ENCODE peak calls at places on chromosomes 2 and 18, in four cellular contexts. One of them, this sample, is unnamed.

GRCh38 chr2:20657522-20658235 is 6.8 kb upstream of the HS1BP3 start:
- DNase-seq in Peyer's patch: peak; percentile 11
- DNase-seq in right cardiac atrium: no peak
- DNase-seq in right atrium auricular region: no peak
- DNase-seq in this sample: no peak

GRCh38 chr2:158629116-158629515 is 166.0 kb upstream of the DAPL1 start:
- DNase-seq in Peyer's patch: no peak
- DNase-seq in right cardiac atrium: no peak
- DNase-seq in right atrium auricular region: no peak
- DNase-seq in this sample: no peak

GRCh38 chr2:79994915-79995419 is 309.6 kb downstream of the LRRTM1 start:
- DNase-seq in Peyer's patch: no peak
- DNase-seq in right cardiac atrium: no peak
- DNase-seq in right atrium auricular region: no peak
- DNase-seq in this sample: no peak

GRCh38 chr2:42169869-42170465 is 814 bp downstream of the EML4 start:
- DNase-seq in Peyer's patch: no peak
- DNase-seq in right cardiac atrium: no peak
- DNase-seq in right atrium auricular region: no peak
- DNase-seq in this sample: no peak

GRCh38 chr2:120783371-120783791 is 47.7 kb downstream of the GLI2 start:
- DNase-seq in Peyer's patch: no peak
- DNase-seq in right cardiac atrium: no peak
- DNase-seq in right atrium auricular region: no peak
- DNase-seq in this sample: no peak

GRCh38 chr2:20447437-20448245 is 767 bp downstream of the RHOB start:
- DNase-seq in Peyer's patch: peak; percentile 78
- DNase-seq in right cardiac atrium: peak; percentile 78
- DNase-seq in right atrium auricular region: peak; percentile 68
- DNase-seq in this sample: peak; percentile 42

GRCh38 chr2:113117594-113118262 is 9.7 kb upstream of the IL1RN start:
- DNase-seq in Peyer's patch: peak; percentile 86
- DNase-seq in right cardiac atrium: peak; percentile 46
- DNase-seq in right atrium auricular region: peak; percentile 57
- DNase-seq in this sample: peak; percentile 90

GRCh38 chr2:26757873-26758789 is 6.0 kb upstream of the SLC35F6 start:
- DNase-seq in Peyer's patch: no peak
- DNase-seq in right cardiac atrium: no peak
- DNase-seq in right atrium auricular region: peak; percentile 72
- DNase-seq in this sample: peak; percentile 95

GRCh38 chr2:88350641-88351601 is 101.6 kb downstream of the FOXI3 start:
- DNase-seq in Peyer's patch: peak; percentile 56
- DNase-seq in right cardiac atrium: peak; percentile 57
- DNase-seq in right atrium auricular region: no peak
- DNase-seq in this sample: peak; percentile 50

GRCh38 chr18:60062396-60062795 is 162.6 kb downstream of the PMAIP1 start:
- DNase-seq in Peyer's patch: no peak
- DNase-seq in right cardiac atrium: no peak
- DNase-seq in right atrium auricular region: no peak
- DNase-seq in this sample: no peak

GRCh38 chr2:15298769-15299168 is 262.4 kb downstream of the NBAS start:
- DNase-seq in Peyer's patch: no peak
- DNase-seq in right cardiac atrium: no peak
- DNase-seq in right atrium auricular region: no peak
- DNase-seq in this sample: no peak

GRCh38 chr2:67054725-67055124 is 342.4 kb upstream of the ETAA1 start:
- DNase-seq in Peyer's patch: no peak
- DNase-seq in right cardiac atrium: no peak
- DNase-seq in right atrium auricular region: no peak
- DNase-seq in this sample: no peak

GRCh38 chr2:233384811-233385488 is 30.7 kb downstream of the DGKD start:
- DNase-seq in Peyer's patch: no peak
- DNase-seq in right cardiac atrium: peak; percentile 54
- DNase-seq in right atrium auricular region: no peak
- DNase-seq in this sample: no peak

GRCh38 chr2:25164526-25164925 is 3.9 kb downstream of the POMC start:
- DNase-seq in Peyer's patch: no peak
- DNase-seq in right cardiac atrium: no peak
- DNase-seq in right atrium auricular region: no peak
- DNase-seq in this sample: no peak

GRCh38 chr2:25160376-25160775 is 8.0 kb downstream of the POMC start:
- DNase-seq in Peyer's patch: no peak
- DNase-seq in right cardiac atrium: no peak
- DNase-seq in right atrium auricular region: no peak
- DNase-seq in this sample: no peak

GRCh38 chr2:25158096-25158852 is 10.1 kb downstream of the POMC start:
- DNase-seq in Peyer's patch: no peak
- DNase-seq in right cardiac atrium: no peak
- DNase-seq in right atrium auricular region: no peak
- DNase-seq in this sample: no peak

GRCh38 chr2:25159947-25160346 is 8.4 kb downstream of the POMC start:
- DNase-seq in Peyer's patch: no peak
- DNase-seq in right cardiac atrium: no peak
- DNase-seq in right atrium auricular region: no peak
- DNase-seq in this sample: peak; percentile 18

DNA sequence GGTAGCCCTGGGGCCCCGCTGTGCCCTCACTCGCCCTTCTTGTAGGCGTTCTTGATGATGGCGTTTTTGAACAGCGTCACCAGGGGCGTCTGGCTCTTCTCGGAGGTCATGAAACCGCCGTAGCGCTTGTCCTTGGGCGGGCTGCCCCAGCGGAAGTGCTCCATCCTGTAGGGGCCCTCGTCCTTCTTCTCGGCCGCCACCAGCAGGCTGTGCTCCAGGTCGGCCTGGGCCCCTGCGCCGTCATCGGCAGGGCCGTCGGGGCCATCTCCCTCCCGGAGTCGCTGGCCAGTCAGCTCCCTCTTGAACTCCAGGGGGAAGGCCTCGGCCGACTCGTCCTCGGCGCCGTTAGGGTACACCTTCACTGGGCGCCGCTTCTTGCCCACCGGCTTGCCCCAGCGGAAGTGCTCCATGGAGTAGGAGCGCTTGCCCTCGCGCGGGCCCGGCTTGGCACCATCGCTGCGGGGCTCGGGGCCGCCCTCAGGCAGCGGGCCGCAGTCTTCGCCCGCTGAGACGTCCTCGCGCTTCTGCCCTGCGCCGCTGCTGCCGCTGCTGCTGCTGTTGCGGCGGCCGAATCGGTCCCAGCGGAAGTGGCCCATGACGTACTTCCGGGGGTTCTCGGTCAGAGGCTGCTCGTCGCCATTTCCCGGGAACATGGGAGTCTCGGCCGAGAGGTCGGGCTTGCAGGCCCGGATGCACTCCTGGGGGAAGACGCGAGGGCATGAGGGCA is 7.2 kb downstream of the POMC start:
- DNase-seq in Peyer's patch: peak; percentile 60
- DNase-seq in right cardiac atrium: peak; percentile 86
- DNase-seq in right atrium auricular region: no peak
- DNase-seq in this sample: no peak
- H3K4me3 ChIP-seq in Peyer's patch: peak overlapping the region; percentile 47
- H3K4me3 ChIP-seq in right cardiac atrium: peak overlapping the region; percentile 47
- H3K4me3 ChIP-seq in right atrium auricular region: peak overlapping the region; percentile 45
- H3K4me3 ChIP-seq in this sample: no peak overlapping the region

GRCh38 chr2:215136669-215137328 is 1.6 kb downstream of the ABCA12 start:
- DNase-seq in Peyer's patch: no peak
- DNase-seq in right cardiac atrium: no peak
- DNase-seq in right atrium auricular region: no peak
- DNase-seq in this sample: no peak
- H3K4me3 ChIP-seq in Peyer's patch: no peak overlapping the region
- H3K4me3 ChIP-seq in right cardiac atrium: no peak overlapping the region
- H3K4me3 ChIP-seq in right atrium auricular region: no peak overlapping the region
- H3K4me3 ChIP-seq in this sample: no peak overlapping the region

GRCh38 chr2:64932327-64933216 is 56.6 kb upstream of the SLC1A4 start:
- DNase-seq in Peyer's patch: no peak
- DNase-seq in right cardiac atrium: no peak
- DNase-seq in right atrium auricular region: no peak
- DNase-seq in this sample: no peak
- H3K4me3 ChIP-seq in Peyer's patch: peak overlapping the region; percentile 26
- H3K4me3 ChIP-seq in right cardiac atrium: no peak overlapping the region
- H3K4me3 ChIP-seq in right atrium auricular region: no peak overlapping the region
- H3K4me3 ChIP-seq in this sample: no peak overlapping the region

DNA sequence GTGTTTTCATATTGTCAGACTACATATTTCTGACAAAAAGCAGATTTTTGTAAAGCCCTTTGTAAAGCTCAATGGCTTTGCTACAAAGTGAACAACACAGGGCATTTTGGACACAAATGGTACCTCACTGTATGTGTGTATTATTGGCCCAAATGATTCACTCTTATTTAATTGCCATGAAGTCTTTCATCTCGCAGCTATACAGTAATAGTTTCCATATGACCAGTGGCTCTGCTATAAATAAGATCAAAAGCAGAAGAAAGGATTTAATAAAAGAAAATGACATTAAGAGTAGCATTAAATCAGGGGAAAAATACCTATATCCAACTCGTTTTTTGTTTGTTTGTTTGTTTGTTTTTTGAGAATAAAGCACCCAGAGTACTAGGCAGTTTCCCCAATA is 284.0 kb upstream of the CCDC68 start:
- DNase-seq in Peyer's patch: no peak
- DNase-seq in right cardiac atrium: no peak
- DNase-seq in right atrium auricular region: no peak
- DNase-seq in this sample: no peak
- H3K4me3 ChIP-seq in Peyer's patch: no peak overlapping the region
- H3K4me3 ChIP-seq in right cardiac atrium: no peak overlapping the region
- H3K4me3 ChIP-seq in right atrium auricular region: no peak overlapping the region
- H3K4me3 ChIP-seq in this sample: no peak overlapping the region

GRCh38 chr18:51137891-51138290 is 59.6 kb downstream of the MEX3C start:
- DNase-seq in Peyer's patch: no peak
- DNase-seq in right cardiac atrium: no peak
- DNase-seq in right atrium auricular region: no peak
- DNase-seq in this sample: no peak
- H3K4me3 ChIP-seq in Peyer's patch: no peak overlapping the region
- H3K4me3 ChIP-seq in right cardiac atrium: no peak overlapping the region
- H3K4me3 ChIP-seq in right atrium auricular region: no peak overlapping the region
- H3K4me3 ChIP-seq in this sample: no peak overlapping the region

DNA sequence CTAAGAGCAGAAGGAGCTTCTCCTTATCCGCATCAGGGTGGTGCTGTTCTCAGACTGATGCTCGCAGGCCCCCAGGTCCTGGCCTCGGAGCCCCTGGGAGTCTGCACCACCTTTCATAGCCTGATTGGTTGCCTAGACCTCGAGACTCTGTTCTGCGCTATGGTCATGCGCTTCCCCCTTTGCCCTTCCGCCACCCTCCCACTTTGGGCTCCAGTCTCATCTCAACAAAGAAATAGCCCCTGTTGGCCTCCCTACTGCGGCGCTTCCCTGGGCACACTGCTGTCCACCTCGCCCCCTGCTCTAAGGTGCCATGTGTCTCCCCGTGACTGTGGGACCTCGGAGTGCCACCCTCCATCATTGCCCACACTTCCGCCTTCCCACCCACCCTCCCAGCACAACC is 102.9 kb upstream of the TWIST2 start:
- DNase-seq in Peyer's patch: no peak
- DNase-seq in right cardiac atrium: no peak
- DNase-seq in right atrium auricular region: no peak
- DNase-seq in this sample: no peak
- H3K4me3 ChIP-seq in Peyer's patch: no peak overlapping the region
- H3K4me3 ChIP-seq in right cardiac atrium: no peak overlapping the region
- H3K4me3 ChIP-seq in right atrium auricular region: no peak overlapping the region
- H3K4me3 ChIP-seq in this sample: no peak overlapping the region

GRCh38 chr2:231413456-231413855 is 17.9 kb downstream of the B3GNT7 start:
- DNase-seq in Peyer's patch: no peak
- DNase-seq in right cardiac atrium: no peak
- DNase-seq in right atrium auricular region: no peak
- DNase-seq in this sample: no peak

GRCh38 chr2:231411237-231411636 is 15.7 kb downstream of the B3GNT7 start:
- DNase-seq in Peyer's patch: no peak
- DNase-seq in right cardiac atrium: no peak
- DNase-seq in right atrium auricular region: no peak
- DNase-seq in this sample: no peak

GRCh38 chr2:231413921-231414476 is 18.5 kb downstream of the B3GNT7 start:
- DNase-seq in Peyer's patch: peak; percentile 74
- DNase-seq in right cardiac atrium: no peak
- DNase-seq in right atrium auricular region: no peak
- DNase-seq in this sample: no peak

GRCh38 chr2:231411871-231412615 is 16.5 kb downstream of the B3GNT7 start:
- DNase-seq in Peyer's patch: peak; percentile 95
- DNase-seq in right cardiac atrium: peak; percentile 94
- DNase-seq in right atrium auricular region: peak; percentile 88
- DNase-seq in this sample: peak; percentile 86

DNA sequence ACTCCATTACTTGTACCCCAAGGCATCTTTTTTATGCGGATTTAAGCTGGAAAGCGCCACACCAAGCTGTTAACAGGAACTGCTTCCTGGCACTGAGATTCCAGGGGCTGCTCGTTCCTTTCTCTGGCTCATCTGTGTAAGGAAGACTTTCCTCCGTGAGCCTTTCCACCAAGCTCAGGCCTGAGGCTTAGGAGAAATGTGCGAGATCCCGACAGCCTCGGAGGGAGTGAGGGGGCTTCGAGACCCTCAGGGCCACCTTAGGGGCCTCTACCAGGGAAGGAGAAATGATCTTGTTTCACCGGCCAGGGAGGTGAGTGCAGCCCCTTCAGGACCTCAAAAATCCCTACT is 17.1 kb downstream of the B3GNT7 start:
- DNase-seq in Peyer's patch: no peak
- DNase-seq in right cardiac atrium: no peak
- DNase-seq in right atrium auricular region: no peak
- DNase-seq in this sample: no peak
- H3K4me3 ChIP-seq in Peyer's patch: peak overlapping the region; percentile 44
- H3K4me3 ChIP-seq in right cardiac atrium: peak overlapping the region; percentile 51
- H3K4me3 ChIP-seq in right atrium auricular region: no peak overlapping the region
- H3K4me3 ChIP-seq in this sample: peak overlapping the region; percentile 57

DNA sequence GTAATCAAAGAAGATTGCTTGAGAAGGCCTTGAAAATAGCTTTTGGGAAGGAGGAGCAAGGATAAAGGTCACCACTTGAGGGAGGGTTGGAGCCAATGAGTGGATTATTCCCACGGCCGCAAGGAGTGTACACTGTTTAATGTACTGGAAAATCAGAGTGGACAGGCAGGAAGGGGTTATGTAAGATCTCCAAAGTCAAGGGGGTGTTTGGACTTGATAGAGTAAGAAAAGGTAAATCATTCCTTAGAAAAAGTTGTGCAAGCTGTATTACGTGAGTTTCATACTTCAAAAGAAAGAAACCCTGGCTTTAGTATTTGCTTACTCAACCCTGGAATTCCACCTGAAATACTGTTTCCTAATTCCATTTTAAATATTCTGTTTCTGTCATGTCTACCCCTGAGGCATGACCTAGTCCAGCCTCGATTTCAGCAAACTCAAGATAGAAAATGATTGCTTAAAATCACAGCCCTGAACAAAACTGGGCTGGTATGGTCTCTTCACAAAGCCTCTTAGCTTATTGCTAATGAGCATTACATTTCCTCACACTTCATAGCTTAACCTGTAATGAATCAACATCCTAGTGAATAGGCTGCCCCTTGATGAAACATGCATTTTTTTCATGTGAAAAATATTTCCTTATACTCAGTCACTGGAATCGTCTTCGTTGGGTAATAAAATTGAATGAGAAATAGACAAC is 1.1 kb downstream of the MREG start:
- DNase-seq in Peyer's patch: no peak
- DNase-seq in right cardiac atrium: no peak
- DNase-seq in right atrium auricular region: no peak
- DNase-seq in this sample: no peak
- H3K4me3 ChIP-seq in Peyer's patch: peak overlapping the region; percentile 67
- H3K4me3 ChIP-seq in right cardiac atrium: no peak overlapping the region
- H3K4me3 ChIP-seq in right atrium auricular region: peak overlapping the region; percentile 54
- H3K4me3 ChIP-seq in this sample: peak overlapping the region; percentile 52

This sample was measured in MG63.